ENCODE peak calls at places on chromosome 1, in nine cellular contexts. J is IMR-90; E is CD8-positive, alpha-beta memory T cell; X is lower lobe of right lung; R is fibroblast of lung; W is thyroid gland; Z is GM23248; V is AG04450; F is hepatocyte. T is an unnamed sample. For H3K9me3, the result is how much of the 10 kb centered on the place peaks cover.

GRCh38 chr1:31981976-31982375 is 31.7 kb upstream of the KHDRBS1 start:
- DNase-seq in X (no peak), F (no peak), W (no peak), R (no peak), Z (no peak), J (no peak), V (no peak), E (peak), T (peak)

GRCh38 chr1:5898266-5898665 is 94.0 kb downstream of the NPHP4 start:
- DNase-seq in E (no peak), W (no peak), X (peak), F (no peak), R (no peak), Z (no peak), J (no peak), V (no peak), T (no peak)

GRCh38 chr1:153678519-153679336 is at the start of gene NPR1:
- DNase-seq in J (no peak), E (no peak), Z (peak), V (no peak), X (peak), R (peak), F (peak), W (peak), T (peak)

GRCh38 chr1:8598060-8598724 is 219.2 kb downstream of the RERE start:
- DNase-seq in F (peak), R (peak), W (peak), J (peak), E (no peak), Z (peak), V (no peak), X (no peak), T (no peak)

GRCh38 chr1:45892068-45892785 is 88.8 kb downstream of the MAST2 start:
- DNase-seq in E (no peak), W (peak), F (peak), R (peak), J (peak), V (peak), Z (peak), X (no peak), T (no peak)

GRCh38 chr1:12121212-12122000 is 45.4 kb upstream of the TNFRSF1B start:
- DNase-seq in Z (peak), W (no peak), F (no peak), R (peak), E (peak), J (peak), V (peak), X (no peak), T (peak)

GRCh38 chr1:197918815-197919522 is 1.8 kb downstream of the LHX9 start:
- DNase-seq in R (no peak), Z (no peak), F (no peak), X (no peak), V (no peak), W (no peak), E (no peak), J (no peak), T (no peak)

GRCh38 chr1:9437931-9438330 is 101.3 kb upstream of the SLC25A33 start:
- DNase-seq in X (no peak), Z (peak), F (peak), R (peak), W (peak), E (no peak), V (no peak), J (peak), T (no peak)

GRCh38 chr1:9234223-9235122 is at the start of gene H6PD:
- DNase-seq in E (peak), J (peak), R (peak), Z (peak), V (no peak), X (peak), W (peak), F (peak), T (peak)

GRCh38 chr1:157659576-157660247 is 40.9 kb downstream of the FCRL3 start:
- DNase-seq in F (no peak), R (no peak), Z (no peak), W (no peak), E (no peak), X (no peak), J (no peak), V (no peak), T (no peak)

GRCh38 chr1:220928320-220928719 is 49.1 kb downstream of the HLX start:
- DNase-seq in E (no peak), X (no peak), Z (no peak), R (no peak), W (no peak), J (no peak), F (no peak), V (no peak), T (no peak)

GRCh38 chr1:94025383-94026340 is 95.3 kb downstream of the ABCA4 start:
- DNase-seq in F (peak), E (no peak), X (no peak), R (peak), J (peak), W (peak), V (no peak), Z (peak), T (no peak)

GRCh38 chr1:239368436-239369109 is 17.8 kb upstream of the CHRM3 start:
- DNase-seq in X (no peak), V (no peak), E (no peak), F (peak), R (no peak), W (no peak), J (no peak), Z (no peak), T (no peak)

GRCh38 chr1:6854166-6854565 is 68.9 kb downstream of the CAMTA1 start:
- DNase-seq in J (no peak), F (no peak), V (no peak), R (no peak), Z (no peak), E (no peak), W (no peak), X (no peak), T (no peak)

GRCh38 chr1:218699411-218699810 is 354.3 kb downstream of the TGFB2 start:
- DNase-seq in J (peak), X (no peak), Z (peak), V (no peak), R (peak), W (no peak), F (no peak), E (no peak), T (no peak)

GRCh38 chr1:42210421-42211133 is 46.0 kb upstream of the GUCA2A start:
- DNase-seq in W (no peak), F (no peak), J (peak), R (peak), Z (peak), V (no peak), E (no peak), X (no peak), T (no peak)

GRCh38 chr1:223815865-223816264 is 29.9 kb downstream of the TP53BP2 start:
- DNase-seq in Z (peak), F (no peak), R (no peak), X (no peak), J (peak), V (no peak), E (no peak), W (no peak), T (no peak)

GRCh38 chr1:87252406-87252805 is 76.3 kb upstream of the LMO4 start:
- DNase-seq in F (no peak), E (no peak), J (peak), W (no peak), V (peak), X (no peak), Z (peak), R (peak), T (no peak)

GRCh38 chr1:116880952-116881351 is 28.8 kb upstream of the PTGFRN start:
- DNase-seq in J (no peak), W (no peak), Z (peak), X (no peak), E (no peak), V (no peak), F (no peak), R (no peak), T (no peak)

GRCh38 chr1:211625040-211625439 is 46.1 kb upstream of the SLC30A1 start:
- DNase-seq in R (peak), F (no peak), W (no peak), X (peak), E (peak), V (no peak), Z (peak), J (peak), T (peak)

GRCh38 chr1:219159946-219160645 is 13.6 kb upstream of the LYPLAL1 start:
- DNase-seq in F (no peak), V (no peak), E (no peak), J (no peak), Z (peak), R (peak), W (no peak), X (no peak), T (no peak)

GRCh38 chr1:240117930-240118329 is 26.2 kb downstream of the FMN2 start:
- DNase-seq in X (no peak), J (no peak), F (no peak), W (no peak), R (no peak), V (no peak), E (no peak), Z (no peak), T (no peak)

GRCh38 chr1:81921851-81922462 is 121.2 kb downstream of the ADGRL2 start:
- DNase-seq in V (no peak), F (no peak), J (peak), Z (peak), W (no peak), X (no peak), E (no peak), R (no peak), T (no peak)

GRCh38 chr1:217133958-217134856 is 411.0 kb upstream of the ESRRG start:
- DNase-seq in V (no peak), F (peak), X (no peak), R (peak), E (no peak), W (peak), Z (peak), J (peak), T (no peak)

GRCh38 chr1:199041173-199041914 is 402.5 kb downstream of the PTPRC start:
- DNase-seq in J (no peak), R (no peak), W (no peak), V (no peak), X (no peak), Z (no peak), F (no peak), E (no peak), T (peak)

GRCh38 chr1:96538883-96539282 is 182.7 kb upstream of the PTBP2 start:
- DNase-seq in W (peak), F (peak), Z (peak), V (peak), X (no peak), E (no peak), J (peak), R (peak), T (no peak)

GRCh38 chr1:163069142-163069541 is at the start of gene RGS4:
- DNase-seq in F (peak), R (peak), Z (peak), J (peak), V (peak), W (peak), E (no peak), X (no peak), T (no peak)

GRCh38 chr1:161013591-161014513 is 7.1 kb downstream of the F11R start:
- DNase-seq in W (peak), R (peak), V (peak), X (peak), Z (peak), F (peak), J (peak), E (peak), T (peak)

GRCh38 chr1:233448290-233448689 is 120.8 kb downstream of the MAP3K21 start:
- DNase-seq in J (no peak), X (no peak), F (no peak), E (no peak), V (no peak), W (no peak), Z (no peak), R (no peak), T (no peak)

GRCh38 chr1:232462200-232462599 is 167.7 kb downstream of the SIPA1L2 start:
- DNase-seq in V (no peak), Z (peak), R (no peak), E (no peak), X (no peak), F (peak), J (peak), W (no peak), T (no peak)

GRCh38 chr1:84506729-84507453 is 510 bp upstream of the GNG5 start:
- DNase-seq in W (no peak), E (no peak), F (no peak), V (no peak), X (no peak), J (no peak), Z (no peak), R (no peak), T (no peak)

GRCh38 chr1:209590405-209590804 is 6.9 kb downstream of the CAMK1G start:
- DNase-seq in X (no peak), W (no peak), V (no peak), J (no peak), Z (peak), R (peak), E (no peak), F (peak), T (no peak)

GRCh38 chr1:19628879-19629278 is 15.2 kb upstream of the NBL1 start:
- DNase-seq in F (no peak), R (no peak), E (no peak), W (no peak), Z (no peak), V (no peak), J (no peak), X (no peak), T (no peak)

GRCh38 chr1:233368106-233368783 is 40.7 kb downstream of the MAP3K21 start:
- DNase-seq in F (no peak), Z (peak), R (peak), J (peak), X (no peak), W (peak), E (no peak), V (no peak), T (no peak)

GRCh38 chr1:32773764-32774463 is 43.2 kb downstream of the YARS1 start:
- DNase-seq in E (no peak), F (no peak), Z (no peak), V (no peak), J (no peak), W (no peak), X (no peak), R (no peak), T (no peak)

GRCh38 chr1:9182784-9183257 is 51.8 kb upstream of the H6PD start:
- DNase-seq in Z (peak), R (no peak), W (no peak), F (peak), X (no peak), J (no peak), V (no peak), E (no peak), T (no peak)

GRCh38 chr1:78603206-78603605 is 17.0 kb upstream of the IFI44L start:
- DNase-seq in Z (no peak), W (no peak), V (no peak), R (no peak), F (no peak), X (no peak), J (peak), E (no peak), T (no peak)

GRCh38 chr1:147171399-147172167 is 687 bp downstream of the PRKAB2 start:
- DNase-seq in R (peak), F (peak), V (no peak), W (peak), X (no peak), Z (peak), E (no peak), J (no peak), T (no peak)

GRCh38 chr1:10965621-10966226 is 46.7 kb upstream of the TARDBP start:
- DNase-seq in Z (peak), W (peak), X (peak), F (no peak), R (peak), J (no peak), V (no peak), E (no peak), T (peak)

GRCh38 chr1:54998677-54999076 is at the start of gene BSND:
- DNase-seq in J (no peak), R (no peak), V (no peak), F (no peak), Z (no peak), E (no peak), X (no peak), W (no peak), T (no peak)

GRCh38 chr1:54996359-54996868 is 2.3 kb upstream of the BSND start:
- DNase-seq in F (peak), V (no peak), J (peak), R (peak), Z (peak), X (peak), W (peak), E (peak), T (peak)

GRCh38 chr1:54997711-54997986 is 1.1 kb upstream of the BSND start:
- DNase-seq in X (no peak), Z (no peak), F (no peak), E (no peak), J (no peak), R (no peak), V (no peak), W (no peak), T (no peak)

GRCh38 chr1:54996869-54997710 is 1.6 kb upstream of the BSND start:
- DNase-seq in Z (peak), F (peak), J (no peak), V (no peak), X (no peak), W (no peak), E (no peak), R (peak), T (no peak)

DNA sequence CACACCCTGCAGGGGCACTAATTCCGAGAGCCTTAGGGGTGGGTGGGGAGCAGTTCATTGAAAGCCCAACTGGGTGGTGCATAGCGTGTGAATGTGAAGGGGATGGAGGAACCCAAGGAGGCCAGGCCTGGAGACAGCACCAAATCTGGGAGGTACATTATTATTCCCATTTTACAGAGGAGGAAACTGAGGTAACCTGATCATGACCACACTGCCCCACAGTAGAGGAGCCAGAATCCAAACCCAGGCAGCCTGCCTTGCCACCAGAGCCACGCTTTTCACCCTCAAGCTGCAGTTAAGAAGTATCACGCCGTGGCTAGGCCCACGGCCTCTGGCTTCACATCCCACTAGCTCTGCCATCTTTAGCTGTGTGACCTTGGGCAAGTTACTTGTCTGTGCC is 633 bp upstream of the BSND start:
- DNase-seq in Z (no peak), V (no peak), X (no peak), F (no peak), E (no peak), W (no peak), J (no peak), R (no peak), T (no peak)
- H3K4me3 ChIP-seq in Z (no peak), V (no peak), X (no peak), F (no peak), E (no peak), W (no peak), J (no peak), R (no peak), T (no peak)

GRCh38 chr1:152543808-152544207 is 22.8 kb downstream of the LCE3E start:
- DNase-seq in R (no peak), Z (peak), J (no peak), X (no peak), W (no peak), E (no peak), F (no peak), V (no peak), T (no peak)

DNA sequence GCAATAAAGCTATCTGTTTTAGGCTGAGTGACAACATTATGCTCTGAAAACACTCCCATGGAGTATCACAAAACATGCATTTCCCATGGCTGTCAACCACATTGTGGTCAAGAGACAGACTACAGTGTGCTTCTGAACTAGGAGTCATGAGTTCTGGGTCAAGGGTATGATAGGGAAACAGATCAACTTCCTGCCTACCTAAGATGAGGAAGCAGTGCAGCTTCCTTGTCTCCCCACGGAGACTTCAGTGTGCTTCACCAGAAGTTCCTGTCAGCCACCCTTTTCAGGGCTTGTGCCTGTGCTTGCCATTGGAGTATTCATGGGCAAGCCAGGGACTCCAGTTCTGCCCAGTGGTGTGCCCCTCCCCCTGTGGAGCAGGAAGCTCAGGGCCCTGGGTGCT is 19.9 kb downstream of the LCE3E start:
- DNase-seq in V (no peak), F (no peak), J (no peak), X (no peak), Z (no peak), E (no peak), W (no peak), R (no peak), T (no peak)
- H3K9me3 ChIP-seq in V (under half), F (under half), J (under half), X (under half), Z (under half), E (under half), W (under half), R (under half), T (under half)

GRCh38 chr1:40781614-40781971 is 2.0 kb upstream of the KCNQ4 start:
- DNase-seq in J (no peak), X (no peak), V (no peak), W (no peak), R (no peak), F (no peak), E (peak), Z (no peak), T (no peak)

GRCh38 chr1:40784141-40784770 is 669 bp downstream of the KCNQ4 start:
- DNase-seq in R (no peak), Z (peak), F (peak), V (no peak), J (no peak), W (peak), X (no peak), E (no peak), T (no peak)

GRCh38 chr1:40782371-40782956 is 1.1 kb upstream of the KCNQ4 start:
- DNase-seq in E (peak), V (no peak), X (no peak), J (no peak), W (peak), F (no peak), Z (no peak), R (peak), T (no peak)

GRCh38 chr1:40784771-40785151 is 1.2 kb downstream of the KCNQ4 start:
- DNase-seq in W (no peak), E (no peak), J (no peak), R (no peak), F (no peak), Z (no peak), V (no peak), X (no peak), T (no peak)

GRCh38 chr1:40783001-40783905 is at the start of gene KCNQ4:
- DNase-seq in Z (peak), J (no peak), E (no peak), F (peak), X (peak), R (peak), V (no peak), W (peak), T (no peak)
- H3K4me3 ChIP-seq in Z (peak), J (peak), E (no peak), F (no peak), X (peak), R (no peak), V (peak), W (no peak), T (no peak)

DNA sequence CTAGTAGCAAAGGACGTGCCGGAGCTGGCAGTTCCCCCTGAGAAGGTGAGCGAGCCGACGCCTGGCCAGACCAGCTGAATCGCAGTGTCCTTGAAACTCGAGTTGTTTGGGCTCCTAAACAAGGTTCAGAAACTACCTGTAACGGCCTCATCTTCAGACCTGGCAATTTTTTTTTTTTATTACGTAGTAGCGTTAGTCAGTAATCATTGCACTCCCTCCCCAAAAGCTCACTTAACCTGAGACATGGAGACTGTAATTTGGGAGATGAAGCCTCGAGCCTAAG is 409 bp downstream of the LHX8 start:
- DNase-seq in X (no peak), F (no peak), V (no peak), W (no peak), E (no peak), Z (no peak), R (no peak), J (no peak), T (no peak)
- H3K9me3 ChIP-seq in X (under half), F (under half), V (under half), W (under half), E (under half), Z (under half), R (under half), J (under half), T (under half)

GRCh38 chr1:156502749-156503671 is 2.4 kb upstream of the MEF2D start:
- DNase-seq in R (peak), W (peak), J (peak), V (peak), X (peak), E (no peak), F (peak), Z (peak), T (no peak)
- H3K4me3 ChIP-seq in R (peak), W (no peak), J (peak), V (peak), X (peak), E (peak), F (no peak), Z (peak), T (peak)

T was measured in CD4-positive, alpha-beta memory T cell.